ENCODE peak calls at places on chromosomes 7 and 10, in seven cellular contexts. Z is cardiac muscle cell, E is stomach, H is heart left ventricle, G is small intestine, K is astrocyte, R is colonic mucosa. M is an unnamed sample.

GRCh38 chr10:101189461-101190401 is 39.5 kb downstream of the LBX1 start:
- DNase-seq in E (no peak), G (no peak), Z (peak), H (no peak), K (no peak), R (no peak), M (no peak)

GRCh38 chr10:24706479-24707118 is 17.1 kb downstream of the ARHGAP21 start:
- DNase-seq in K (peak), H (no peak), E (no peak), R (no peak), Z (peak), G (peak), M (peak)

GRCh38 chr7:98777051-98777450 is 92.8 kb downstream of the TMEM130 start:
- DNase-seq in Z (no peak), G (no peak), E (no peak), H (peak), K (no peak), R (no peak), M (no peak)

GRCh38 chr7:91661727-91662126 is 218.8 kb downstream of the MTERF1 start:
- DNase-seq in E (no peak), G (no peak), R (no peak), K (no peak), H (no peak), Z (no peak), M (no peak)

GRCh38 chr10:128043259-128044045 is 82.8 kb downstream of the MKI67 start:
- DNase-seq in H (no peak), G (no peak), E (no peak), K (no peak), Z (no peak), R (no peak), M (no peak)

GRCh38 chr10:55024718-55025117 is 223.7 kb upstream of the PCDH15 start:
- DNase-seq in R (no peak), E (no peak), G (no peak), H (peak), K (no peak), Z (peak), M (no peak)

GRCh38 chr10:97123713-97124112 is 62.0 kb downstream of the SLIT1 start:
- DNase-seq in R (no peak), E (no peak), H (no peak), Z (no peak), G (no peak), K (no peak), M (no peak)

GRCh38 chr10:125023269-125023668 is 81.3 kb downstream of the ZRANB1 start:
- DNase-seq in H (peak), K (no peak), E (peak), G (peak), R (no peak), Z (no peak), M (no peak)

GRCh38 chr10:4474829-4475228 is 351.2 kb upstream of the AKR1E2 start:
- DNase-seq in K (peak), E (no peak), H (no peak), R (no peak), Z (no peak), G (no peak), M (no peak)

GRCh38 chr7:108613147-108613948 is 43.7 kb downstream of the DNAJB9 start:
- DNase-seq in R (no peak), K (peak), Z (peak), H (no peak), G (peak), E (no peak), M (no peak)

GRCh38 chr7:47283497-47284131 is 298.3 kb downstream of the TNS3 start:
- DNase-seq in G (peak), E (no peak), H (no peak), K (no peak), R (peak), Z (no peak), M (no peak)

GRCh38 chr10:102492344-102492939 is 10.1 kb downstream of the ACTR1A start:
- DNase-seq in R (no peak), Z (no peak), E (no peak), K (no peak), H (peak), G (no peak), M (no peak)

GRCh38 chr7:115864082-115864481 is 166.5 kb downstream of the TFEC start:
- DNase-seq in Z (no peak), E (no peak), K (no peak), R (no peak), G (no peak), H (no peak), M (no peak)

GRCh38 chr10:24721254-24722106 is 2.2 kb downstream of the ARHGAP21 start:
- DNase-seq in E (peak), K (no peak), G (peak), Z (peak), H (peak), R (peak), M (no peak)

GRCh38 chr7:101667399-101667798 is 38.3 kb upstream of the MYL10 start:
- DNase-seq in G (no peak), K (no peak), Z (no peak), R (no peak), H (no peak), E (no peak), M (no peak)

GRCh38 chr10:44382981-44383748 is 1.7 kb downstream of the CXCL12 start:
- DNase-seq in G (no peak), K (no peak), E (peak), Z (no peak), R (peak), H (no peak), M (no peak)

GRCh38 chr10:117496616-117497028 is 45.9 kb upstream of the EMX2 start:
- DNase-seq in E (peak), Z (peak), R (peak), H (peak), G (peak), K (peak), M (peak)

GRCh38 chr10:17713133-17713532 is 38.9 kb upstream of the TMEM236 start:
- DNase-seq in K (no peak), G (no peak), Z (no peak), R (no peak), E (no peak), H (no peak), M (no peak)

GRCh38 chr10:88827718-88828117 is 23.9 kb downstream of the ANKRD22 start:
- DNase-seq in G (no peak), K (no peak), E (no peak), Z (no peak), H (no peak), R (no peak), M (no peak)

GRCh38 chr7:30134523-30135270 is at the start of gene MTURN:
- DNase-seq in R (peak), K (peak), H (peak), G (peak), Z (peak), E (peak), M (peak)
- H3K27ac ChIP-seq in R (peak), K (peak), H (peak), G (peak), Z (peak), E (peak), M (peak)

DNA sequence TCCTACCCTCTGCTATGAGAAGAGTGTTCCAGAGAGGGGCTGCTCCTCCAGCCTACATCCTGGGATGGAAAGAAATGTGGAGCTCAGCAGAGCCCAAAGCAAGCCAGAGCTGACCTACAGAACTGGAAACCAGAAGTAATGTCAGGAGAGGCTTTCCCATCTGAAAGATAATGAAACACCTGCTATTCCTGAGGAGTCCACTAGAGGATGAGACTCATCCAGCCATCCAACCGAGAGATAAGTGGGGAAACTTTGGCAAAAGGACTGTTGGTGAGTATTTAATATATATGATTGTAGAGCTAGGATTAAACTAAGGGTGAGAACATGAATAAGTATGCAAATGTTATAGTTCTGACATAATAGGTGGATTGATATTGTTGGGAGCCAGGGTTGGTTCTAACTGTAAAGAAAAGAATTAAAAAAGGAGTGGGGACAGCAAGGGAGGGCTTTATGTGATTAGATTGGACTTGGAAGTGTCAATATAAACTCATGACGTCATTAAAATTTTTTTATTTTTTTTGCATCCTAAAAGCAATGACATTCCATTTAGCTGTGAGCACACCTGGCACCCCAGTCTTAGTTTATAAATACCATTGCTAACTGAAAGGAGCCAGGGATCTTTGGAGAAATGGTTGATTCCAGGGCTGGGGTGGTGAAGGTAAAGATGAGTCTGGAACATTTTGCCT is 312.8 kb upstream of the NFE2L3 start:
- DNase-seq in K (no peak), H (no peak), E (no peak), Z (no peak), G (no peak), R (no peak), M (no peak)
- H3K27ac ChIP-seq in K (no peak), H (no peak), E (no peak), Z (peak), G (no peak), R (no peak), M (no peak)

DNA sequence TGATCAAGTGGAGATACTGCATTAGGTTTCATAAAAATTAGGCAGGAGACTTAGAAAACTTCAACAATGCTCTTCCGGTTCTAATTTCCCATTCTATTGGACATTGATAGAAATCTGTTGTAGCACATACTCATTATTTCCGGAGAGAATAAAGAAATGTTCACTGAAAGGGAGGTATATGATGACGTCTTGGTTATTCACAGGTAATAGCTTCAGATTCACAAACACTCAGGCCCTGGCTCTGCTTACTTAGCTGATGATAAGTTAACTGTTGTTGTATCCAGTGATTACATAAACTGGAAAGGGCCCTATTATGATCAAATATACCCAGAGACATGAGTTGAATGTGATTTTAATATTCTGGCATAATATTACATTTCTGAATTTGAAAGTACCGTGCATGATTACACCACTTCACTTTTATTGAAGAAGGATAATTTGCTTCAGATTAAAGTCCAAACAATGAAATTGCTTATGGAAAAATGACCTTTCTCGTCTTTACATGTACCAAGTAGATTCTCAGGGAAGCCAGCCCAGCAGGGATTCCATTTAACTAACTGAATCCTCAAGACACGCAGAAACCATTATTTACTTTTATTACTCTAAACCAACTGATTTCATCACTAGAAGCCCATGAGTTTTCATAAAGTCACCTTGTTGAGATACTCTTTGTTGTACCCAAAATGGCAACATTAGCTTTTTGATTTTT is 288.0 kb upstream of the PITRM1 start:
- DNase-seq in R (no peak), E (no peak), Z (no peak), H (no peak), G (no peak), K (no peak), M (no peak)
- H3K27ac ChIP-seq in R (peak), E (no peak), Z (no peak), H (no peak), G (no peak), K (no peak), M (no peak)

GRCh38 chr10:76133597-76134255 is 702.3 kb downstream of the LRMDA start:
- DNase-seq in K (no peak), H (no peak), Z (peak), R (no peak), E (no peak), G (no peak), M (no peak)

GRCh38 chr10:76139431-76139830 is 708.0 kb downstream of the LRMDA start:
- DNase-seq in R (no peak), K (no peak), G (no peak), Z (no peak), H (no peak), E (no peak), M (no peak)

GRCh38 chr10:76141376-76141775 is 710.0 kb downstream of the LRMDA start:
- DNase-seq in R (no peak), E (no peak), G (no peak), K (no peak), Z (no peak), H (no peak), M (no peak)

GRCh38 chr10:76136876-76137420 is 705.5 kb downstream of the LRMDA start:
- DNase-seq in Z (no peak), R (no peak), K (no peak), H (no peak), E (no peak), G (no peak), M (no peak)
- H3K27ac ChIP-seq in Z (no peak), R (no peak), K (no peak), H (no peak), E (no peak), G (no peak), M (no peak)

DNA sequence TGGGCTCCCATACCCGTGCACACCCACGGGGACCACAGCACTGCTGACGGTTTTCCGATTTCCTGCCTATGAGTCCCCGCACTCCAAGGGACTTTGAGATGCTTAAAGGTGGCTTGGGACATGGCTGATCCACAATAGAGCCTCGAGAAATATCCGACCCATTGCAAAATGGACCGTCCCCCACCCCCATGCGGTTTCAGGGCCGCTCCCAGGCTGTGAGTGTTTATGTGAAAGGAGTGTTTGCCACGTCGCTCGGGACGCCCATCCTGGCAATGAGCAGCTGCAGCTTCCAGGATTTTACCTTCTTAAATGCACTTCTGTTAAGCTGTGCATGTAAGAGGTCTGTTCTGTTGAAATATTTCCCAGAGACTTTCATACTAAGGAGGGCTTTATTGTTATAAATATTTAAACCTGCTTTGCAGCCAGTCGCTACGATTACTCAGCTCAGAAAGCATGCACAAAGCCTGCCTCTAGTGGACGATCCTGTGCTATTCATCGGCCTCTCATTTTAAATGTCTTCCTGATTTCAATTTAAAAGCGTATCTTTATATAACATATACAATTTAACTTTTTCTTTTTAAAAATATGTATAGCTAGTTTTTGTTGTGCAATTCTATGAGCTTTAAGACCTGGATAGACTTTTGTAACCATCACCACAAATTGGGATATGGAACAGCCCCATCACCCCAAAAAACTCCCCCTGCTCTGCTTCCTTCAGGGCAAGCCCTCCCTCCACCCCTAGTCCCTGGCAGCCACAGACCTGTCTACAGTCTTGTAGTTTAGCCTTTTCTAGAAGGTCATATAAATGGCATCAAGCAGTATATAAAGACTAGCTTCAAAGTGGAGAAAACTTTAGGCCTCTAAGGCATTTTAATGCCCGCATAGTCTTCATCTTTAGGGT is 418.3 kb downstream of the PAXIP1 start:
- DNase-seq in E (no peak), K (peak), G (no peak), H (no peak), Z (peak), R (no peak), M (no peak)
- H3K27ac ChIP-seq in E (no peak), K (no peak), G (no peak), H (no peak), Z (no peak), R (no peak), M (no peak)

GRCh38 chr7:100152937-100153666 is 4.4 kb downstream of the LAMTOR4 start:
- DNase-seq in H (no peak), E (no peak), G (no peak), K (no peak), Z (no peak), R (no peak), M (no peak)
- H3K27ac ChIP-seq in H (no peak), E (no peak), G (peak), K (no peak), Z (no peak), R (peak), M (no peak)

M was measured in caudate nucleus.